ENCODE peak calls at places on chromosome 4, in six cellular contexts. W is hypothalamus, Z is COR-L47, O is suprapubic skin, A is choroid plexus epithelial cell, G is T-cell. M is an unnamed sample.

GRCh38 chr4:107740381-107740780 is 20.3 kb upstream of the PAPSS1 start:
- DNase-seq in G (no peak), Z (no peak), W (no peak), O (no peak), A (peak; percentile 69), M (no peak)

GRCh38 chr4:176340871-176341685 is 21.3 kb downstream of the SPCS3 start:
- DNase-seq in W (peak; percentile 5), A (peak; percentile 75), O (no peak), Z (peak; percentile 43), G (no peak), M (no peak)

GRCh38 chr4:24164054-24164453 is 274.2 kb upstream of the PPARGC1A start:
- DNase-seq in W (no peak), A (peak; percentile 8), O (no peak), Z (no peak), G (no peak), M (no peak)

GRCh38 chr4:1612278-1613098 is 71.6 kb downstream of the FAM53A start:
- DNase-seq in G (no peak), A (no peak), O (no peak), W (no peak), Z (no peak), M (no peak)

GRCh38 chr4:7631288-7631633 is 196.5 kb upstream of the PSAPL1 start:
- DNase-seq in W (no peak), O (no peak), A (no peak), Z (no peak), G (no peak), M (no peak)

GRCh38 chr4:112895785-112896184 is 153.7 kb upstream of the ANK2 start:
- DNase-seq in A (no peak), Z (no peak), G (no peak), O (no peak), W (peak; percentile 49), M (no peak)

GRCh38 chr4:3402409-3403103 is 39.2 kb upstream of the HGFAC start:
- DNase-seq in A (peak; percentile 28), Z (no peak), W (no peak), G (no peak), O (no peak), M (no peak)

GRCh38 chr4:95155759-95156451 is 392.9 kb downstream of the UNC5C start:
- DNase-seq in Z (no peak), G (no peak), A (peak; percentile 74), O (no peak), W (no peak), M (no peak)

M was measured in effector memory CD4-positive, alpha-beta T cell.